ENCODE peak calls at places on chromosomes 5 and 9, in six cellular contexts. S is PC-3, N is dorsolateral prefrontal cortex, P is lung, J is Panc1, I is A549. Z is an unnamed sample.

GRCh38 chr5:116806879-116807278 is 232.3 kb upstream of the SEMA6A start:
- DNase-seq in S (no peak), N (no peak), P (no peak), J (no peak), I (no peak), Z (no peak)

GRCh38 chr5:54387659-54388232 is 67.8 kb upstream of the HSPB3 start:
- DNase-seq in S (no peak), N (no peak), P (no peak), J (no peak), I (no peak), Z (no peak)

GRCh38 chr5:37737326-37738056 is 102.3 kb downstream of the GDNF start:
- DNase-seq in S (no peak), N (no peak), P (no peak), J (no peak), I (no peak), Z (no peak)

GRCh38 chr5:159915913-159916840 is at the start of gene ADRA1B:
- DNase-seq in S (peak), N (peak), P (peak), J (no peak), I (peak), Z (peak)

GRCh38 chr5:171521219-171521633 is 101.8 kb downstream of the FGF18 start:
- DNase-seq in S (peak), N (peak), P (peak), J (no peak), I (peak), Z (peak)

GRCh38 chr5:135246605-135246922 is 152.5 kb downstream of the MACROH2A1 start:
- DNase-seq in S (no peak), N (peak), P (no peak), J (no peak), I (no peak), Z (no peak)

GRCh38 chr5:103434057-103434456 is 128.5 kb downstream of the NUDT12 start:
- DNase-seq in S (no peak), N (no peak), P (no peak), J (no peak), I (no peak), Z (no peak)

GRCh38 chr9:108257387-108257786 is 598.4 kb downstream of the ACTL7B start:
- DNase-seq in S (no peak), N (no peak), P (no peak), J (no peak), I (no peak), Z (no peak)

GRCh38 chr5:122259995-122260394 is 52.0 kb upstream of the SNCAIP start:
- DNase-seq in S (peak), N (no peak), P (no peak), J (no peak), I (no peak), Z (no peak)
- H3K27ac ChIP-seq in S (no peak), N (no peak), P (no peak), J (no peak), I (no peak), Z (no peak)

GRCh38 chr9:123713282-123713681 is 216.6 kb downstream of the DENND1A start:
- DNase-seq in S (no peak), N (no peak), P (no peak), J (no peak), I (no peak), Z (no peak)
- TF ChIP-seq CTCF in S (no peak), N (no peak), P (no peak), J (no peak), I (no peak), Z (no peak)

DNA sequence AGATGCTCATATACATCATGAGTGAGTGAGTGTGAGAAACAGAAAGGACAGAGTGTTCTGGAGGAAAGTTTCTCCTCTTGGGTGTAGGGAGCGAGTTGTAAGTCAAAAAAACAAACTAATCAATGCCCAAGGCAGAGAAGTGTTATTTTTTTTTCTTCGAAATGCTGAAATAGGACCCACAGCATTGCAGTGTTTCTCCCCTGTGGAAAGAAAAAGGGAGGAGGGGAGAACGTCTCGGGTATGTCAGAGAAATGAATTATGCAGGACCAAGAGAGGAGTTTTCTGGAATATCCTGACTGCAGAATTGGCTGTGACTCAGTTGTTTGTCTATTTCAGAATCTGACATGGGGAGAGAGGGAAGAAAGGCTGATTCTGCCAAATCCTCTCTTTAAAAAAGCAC is 337.9 kb upstream of the RFX3 start:
- DNase-seq in S (no peak), N (no peak), P (no peak), J (no peak), I (no peak), Z (no peak)
- H3K4me3 ChIP-seq in S (no peak), N (no peak), P (no peak), J (no peak), I (no peak), Z (no peak)

GRCh38 chr5:177367323-177367848 is 9.7 kb downstream of the RGS14 start:
- DNase-seq in S (no peak), N (no peak), P (no peak), J (no peak), I (no peak), Z (no peak)

GRCh38 chr5:177366528-177367322 is 9.0 kb downstream of the RGS14 start:
- DNase-seq in S (no peak), N (no peak), P (peak), J (no peak), I (no peak), Z (peak)

GRCh38 chr5:177369050-177369912 is 11.6 kb downstream of the RGS14 start:
- DNase-seq in S (peak), N (peak), P (no peak), J (no peak), I (peak), Z (no peak)

GRCh38 chr5:177369913-177370487 is 12.3 kb downstream of the RGS14 start:
- DNase-seq in S (no peak), N (no peak), P (no peak), J (no peak), I (no peak), Z (no peak)

GRCh38 chr5:177367981-177368960 is 10.5 kb downstream of the RGS14 start:
- DNase-seq in S (no peak), N (no peak), P (no peak), J (no peak), I (no peak), Z (no peak)
- H3K27ac ChIP-seq in S (no peak), N (no peak), P (no peak), J (no peak), I (no peak), Z (no peak)

GRCh38 chr5:126490167-126490937 is 67.1 kb downstream of the GRAMD2B start:
- DNase-seq in S (no peak), N (no peak), P (no peak), J (no peak), I (no peak), Z (no peak)

GRCh38 chr5:126488362-126489065 is 65.3 kb downstream of the GRAMD2B start:
- DNase-seq in S (no peak), N (no peak), P (no peak), J (no peak), I (no peak), Z (no peak)

GRCh38 chr5:126497506-126497905 is 74.3 kb downstream of the GRAMD2B start:
- DNase-seq in S (no peak), N (no peak), P (no peak), J (no peak), I (no peak), Z (no peak)

GRCh38 chr5:126494393-126494792 is 71.2 kb downstream of the GRAMD2B start:
- DNase-seq in S (no peak), N (no peak), P (no peak), J (no peak), I (no peak), Z (no peak)

GRCh38 chr5:126492939-126493338 is 69.7 kb downstream of the GRAMD2B start:
- DNase-seq in S (peak), N (no peak), P (no peak), J (no peak), I (no peak), Z (no peak)
- TF ChIP-seq CTCF in S (peak), N (peak), P (no peak), J (peak), I (peak), Z (no peak)

GRCh38 chr5:111984044-111984443 is 227.1 kb upstream of the NREP start:
- DNase-seq in S (peak), N (no peak), P (no peak), J (no peak), I (no peak), Z (no peak)
- H3K4me3 ChIP-seq in S (no peak), N (no peak), P (no peak), J (no peak), I (no peak), Z (no peak)

GRCh38 chr9:68552700-68553099 is 12.0 kb upstream of the TMEM252 start:
- DNase-seq in S (peak), N (no peak), P (no peak), J (no peak), I (no peak), Z (no peak)
- H3K27ac ChIP-seq in S (peak), N (no peak), P (no peak), J (no peak), I (no peak), Z (no peak)

Z was measured in right atrium auricular region.